ENCODE peak calls at places on chromosome 14, in six cellular contexts. J is GM12892, R is transverse colon, K is stomach, I is esophagus muscularis mucosa, A is GM12891. N is an unnamed sample.
A peak's percentile ranks its signal among the peaks of the same experiment; 100 is the strongest.

GRCh38 chr14:101789222-101789621 is 27.7 kb downstream of the PPP2R5C start:
- DNase-seq in J (no peak), R (no peak), K (no peak), I (peak; percentile 66), A (no peak), N (no peak)

GRCh38 chr14:91177073-91177796 is 63.4 kb downstream of the DGLUCY start:
- DNase-seq in J (peak; percentile 33), R (peak; percentile 62), K (peak; percentile 65), I (no peak), A (peak; percentile 40), N (no peak)

GRCh38 chr14:65940056-65940735 is 527.7 kb downstream of the FUT8 start:
- DNase-seq in J (no peak), R (no peak), K (no peak), I (no peak), A (no peak), N (no peak)

GRCh38 chr14:30600907-30601578 is 21.1 kb upstream of the SCFD1 start:
- DNase-seq in J (no peak), R (no peak), K (no peak), I (no peak), A (no peak), N (no peak)

GRCh38 chr14:51035611-51036192 is 59.2 kb downstream of the TRIM9 start:
- DNase-seq in J (no peak), R (no peak), K (no peak), I (no peak), A (no peak), N (no peak)

GRCh38 chr14:65231286-65231980 is 129.1 kb upstream of the MAX start:
- DNase-seq in J (no peak), R (no peak), K (no peak), I (no peak), A (no peak), N (no peak)

GRCh38 chr14:63840981-63841380 is 11.8 kb upstream of the SYNE2 start:
- DNase-seq in J (no peak), R (peak; percentile 45), K (peak; percentile 36), I (no peak), A (no peak), N (no peak)

GRCh38 chr14:24137529-24138395 is 1.8 kb downstream of the PSME1 start:
- DNase-seq in J (no peak), R (no peak), K (no peak), I (no peak), A (no peak), N (no peak)

GRCh38 chr14:45680531-45680930 is 427.5 kb upstream of the MIS18BP1 start:
- DNase-seq in J (no peak), R (no peak), K (no peak), I (no peak), A (no peak), N (no peak)

GRCh38 chr14:33617154-33617553 is 333.7 kb downstream of the EGLN3 start:
- DNase-seq in J (no peak), R (no peak), K (no peak), I (no peak), A (no peak), N (no peak)

GRCh38 chr14:61813101-61813596 is 50.9 kb downstream of the SNAPC1 start:
- DNase-seq in J (no peak), R (no peak), K (no peak), I (no peak), A (no peak), N (no peak)

GRCh38 chr14:93715279-93715927 is 72.9 kb downstream of the PRIMA1 start:
- DNase-seq in J (no peak), R (no peak), K (no peak), I (peak; percentile 72), A (no peak), N (no peak)

GRCh38 chr14:24952851-24953666 is 96.9 kb downstream of the STXBP6 start:
- DNase-seq in J (no peak), R (no peak), K (no peak), I (no peak), A (no peak), N (no peak)

GRCh38 chr14:56216631-56217379 is 98.6 kb downstream of the PELI2 start:
- DNase-seq in J (no peak), R (peak; percentile 51), K (peak; percentile 66), I (no peak), A (no peak), N (no peak)

GRCh38 chr14:39015964-39016577 is 87.0 kb downstream of the SEC23A start:
- DNase-seq in J (no peak), R (no peak), K (no peak), I (no peak), A (no peak), N (no peak)

GRCh38 chr14:92316937-92317336 is 6.0 kb upstream of the SLC24A4 start:
- DNase-seq in J (no peak), R (no peak), K (no peak), I (no peak), A (no peak), N (no peak)

GRCh38 chr14:87483651-87484260 is 509.2 kb downstream of the GALC start:
- DNase-seq in J (no peak), R (no peak), K (peak; percentile 55), I (no peak), A (no peak), N (no peak)

GRCh38 chr14:75487155-75487671 is 35.1 kb upstream of the BATF start:
- DNase-seq in J (no peak), R (no peak), K (no peak), I (peak; percentile 53), A (no peak), N (no peak)

GRCh38 chr14:56474419-56475022 is 105.1 kb upstream of the TMEM260 start:
- DNase-seq in J (no peak), R (no peak), K (no peak), I (no peak), A (peak; percentile 22), N (no peak)

GRCh38 chr14:68139466-68140110 is 320.0 kb downstream of the RAD51B start:
- DNase-seq in J (no peak), R (no peak), K (no peak), I (no peak), A (no peak), N (no peak)

GRCh38 chr14:68137704-68138619 is 318.4 kb downstream of the RAD51B start:
- DNase-seq in J (no peak), R (peak; percentile 36), K (peak; percentile 32), I (no peak), A (no peak), N (peak; percentile 69)

GRCh38 chr14:68140801-68141200 is 321.2 kb downstream of the RAD51B start:
- DNase-seq in J (no peak), R (no peak), K (no peak), I (no peak), A (no peak), N (no peak)

GRCh38 chr14:68141531-68142088 is 322.0 kb downstream of the RAD51B start:
- DNase-seq in J (no peak), R (no peak), K (no peak), I (no peak), A (no peak), N (no peak)

GRCh38 chr14:68140111-68140741 is 320.6 kb downstream of the RAD51B start:
- DNase-seq in J (no peak), R (peak; percentile 59), K (peak; percentile 38), I (no peak), A (no peak), N (peak; percentile 70)
- TF ChIP-seq POLR2AphosphoS5 in J (no peak), R (peak; percentile 85), K (peak; percentile 88), I (peak; percentile 78), A (no peak), N (peak; percentile 90)

GRCh38 chr14:22533739-22534359 is 55.2 kb downstream of the DAD1 start:
- DNase-seq in J (no peak), R (no peak), K (no peak), I (no peak), A (no peak), N (no peak)

GRCh38 chr14:22533057-22533704 is 55.8 kb downstream of the DAD1 start:
- DNase-seq in J (no peak), R (no peak), K (no peak), I (no peak), A (no peak), N (no peak)

GRCh38 chr14:22532345-22533056 is 56.5 kb downstream of the DAD1 start:
- DNase-seq in J (no peak), R (no peak), K (no peak), I (no peak), A (no peak), N (no peak)

GRCh38 chr14:22530101-22530500 is 58.9 kb downstream of the DAD1 start:
- DNase-seq in J (no peak), R (no peak), K (no peak), I (no peak), A (no peak), N (no peak)

DNA sequence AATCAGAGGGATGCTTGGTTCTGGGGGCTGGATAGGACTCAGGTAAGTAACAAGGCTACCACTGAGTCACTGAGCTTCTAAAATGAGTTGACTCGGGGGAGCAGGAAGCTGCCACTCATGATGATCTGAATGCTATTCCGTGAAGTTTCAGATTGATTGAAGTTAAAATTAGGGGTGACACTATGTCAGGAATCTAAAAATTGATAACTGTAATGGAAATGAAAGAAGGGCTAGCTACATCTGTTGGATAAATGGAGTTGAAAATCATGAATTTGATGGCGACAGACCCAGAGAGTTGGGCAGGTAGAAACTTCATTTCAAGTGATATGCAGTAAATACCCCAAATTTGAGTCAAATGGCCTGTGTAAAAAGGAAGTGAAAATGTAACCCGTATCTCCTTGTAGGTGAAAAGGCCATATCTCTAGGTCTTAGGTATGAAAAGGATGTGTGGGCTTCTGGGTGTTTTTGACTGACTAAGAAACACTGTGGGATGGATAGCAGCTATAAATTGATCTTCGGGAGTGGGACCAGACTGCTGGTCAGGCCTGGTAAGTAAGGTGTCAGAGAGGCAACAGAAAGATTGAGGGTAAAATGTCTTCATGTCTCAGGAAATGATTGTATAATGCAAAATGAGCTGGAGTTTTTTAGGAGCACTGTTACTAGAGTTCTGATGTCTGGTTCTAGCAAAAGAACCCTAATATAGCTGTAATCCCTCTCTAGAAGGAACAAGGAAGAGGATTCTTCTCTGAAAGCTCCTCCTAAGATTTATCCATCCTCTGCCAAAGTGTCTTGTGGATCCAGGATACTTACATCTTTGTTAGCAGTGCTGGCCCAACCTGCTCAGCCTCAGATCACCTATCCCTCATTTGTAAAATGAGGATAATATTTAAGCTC is 57.3 kb downstream of the DAD1 start:
- DNase-seq in J (no peak), R (no peak), K (no peak), I (no peak), A (peak; percentile 24), N (no peak)
- TF ChIP-seq POLR2AphosphoS5 in J (peak; percentile 97), R (no peak), K (no peak), I (no peak), A (peak; percentile 85), N (no peak)

GRCh38 chr14:54489318-54489683 is 521 bp upstream of the GMFB start:
- DNase-seq in J (no peak), R (no peak), K (no peak), I (no peak), A (no peak), N (no peak)

GRCh38 chr14:54488318-54488645 is 498 bp downstream of the GMFB start:
- DNase-seq in J (no peak), R (no peak), K (no peak), I (no peak), A (peak; percentile 29), N (no peak)

GRCh38 chr14:54487771-54488170 is 1.0 kb downstream of the GMFB start:
- DNase-seq in J (no peak), R (no peak), K (no peak), I (no peak), A (no peak), N (no peak)

GRCh38 chr14:54489731-54490447 is 1.1 kb upstream of the GMFB start:
- DNase-seq in J (no peak), R (no peak), K (no peak), I (no peak), A (no peak), N (no peak)

GRCh38 chr14:54488646-54489317 is at the start of gene GMFB:
- DNase-seq in J (peak; percentile 86), R (peak; percentile 95), K (peak; percentile 93), I (peak; percentile 97), A (peak; percentile 82), N (peak; percentile 94)
- TF ChIP-seq POLR2AphosphoS5 in J (peak; percentile 64), R (peak; percentile 96), K (peak; percentile 69), I (peak; percentile 89), A (peak; percentile 67), N (no peak)

GRCh38 chr14:52059614-52060013 is 9.2 kb downstream of the NID2 start:
- DNase-seq in J (no peak), R (no peak), K (no peak), I (no peak), A (no peak), N (no peak)
- TF ChIP-seq POLR2AphosphoS5 in J (no peak), R (peak; percentile 80), K (no peak), I (no peak), A (no peak), N (no peak)